ENCODE peak calls at places on chromosomes 2 and 18, in eight cellular contexts. E is brain microvascular endothelial cell, Q is prostate gland, F is cardiac muscle cell, L is breast epithelium, J is psoas muscle, P is A673, I is SK-N-SH. W is an unnamed sample. For H3K36me3, the result is how much of the 10 kb centered on the place peaks cover.

GRCh38 chr2:68762665-68763064 is 28.1 kb downstream of the ARHGAP25 start:
- DNase-seq in J (no peak), E (peak), L (no peak), Q (no peak), P (no peak), I (no peak), F (peak), W (no peak)

GRCh38 chr2:151556121-151556520 is 146.4 kb downstream of the RIF1 start:
- DNase-seq in L (no peak), Q (no peak), I (no peak), F (no peak), J (no peak), E (no peak), P (no peak), W (no peak)

GRCh38 chr2:236614566-236614965 is 44.9 kb downstream of the ACKR3 start:
- DNase-seq in L (no peak), I (no peak), E (no peak), P (no peak), Q (no peak), F (no peak), J (no peak), W (no peak)

GRCh38 chr18:26540041-26540628 is 8.2 kb downstream of the KCTD1 start:
- DNase-seq in L (no peak), F (peak), I (no peak), J (no peak), Q (no peak), P (no peak), E (no peak), W (no peak)

GRCh38 chr2:85751300-85751575 is 2.6 kb upstream of the ATOH8 start:
- DNase-seq in L (no peak), F (no peak), P (no peak), J (no peak), I (no peak), Q (no peak), E (no peak), W (no peak)

GRCh38 chr2:227884511-227884947 is 13.1 kb downstream of the DAW1 start:
- DNase-seq in E (peak), I (peak), L (peak), J (peak), Q (peak), P (peak), F (peak), W (peak)

GRCh38 chr2:44980786-44981713 is 28.2 kb downstream of the SIX2 start:
- DNase-seq in J (no peak), I (no peak), L (no peak), E (no peak), P (no peak), Q (no peak), F (no peak), W (no peak)

GRCh38 chr18:45755936-45756335 is 32.0 kb downstream of the SLC14A1 start:
- DNase-seq in F (peak), L (peak), J (no peak), I (no peak), P (peak), E (peak), Q (peak), W (peak)

GRCh38 chr2:85741811-85742507 is 11.8 kb upstream of the ATOH8 start:
- DNase-seq in F (peak), J (peak), I (peak), P (no peak), L (peak), Q (peak), E (peak), W (peak)

GRCh38 chr18:40608220-40608619 is 1346.8 kb upstream of the PIK3C3 start:
- DNase-seq in L (no peak), E (no peak), P (no peak), J (no peak), F (peak), I (no peak), Q (no peak), W (no peak)

GRCh38 chr2:240996161-240996833 is 2.1 kb upstream of the SNED1 start:
- DNase-seq in Q (no peak), J (peak), I (no peak), L (peak), E (no peak), F (no peak), P (no peak), W (no peak)

GRCh38 chr2:186518945-186519344 is 32.9 kb downstream of the ZC3H15 start:
- DNase-seq in P (peak), F (peak), E (peak), I (no peak), Q (no peak), J (no peak), L (no peak), W (no peak)

GRCh38 chr18:57372444-57372843 is 20.1 kb downstream of the ST8SIA3 start:
- DNase-seq in P (no peak), L (no peak), F (no peak), J (no peak), Q (no peak), I (no peak), E (no peak), W (no peak)

GRCh38 chr2:209463226-209463625 is 39.4 kb downstream of the MAP2 start:
- DNase-seq in I (no peak), L (no peak), F (peak), P (no peak), Q (no peak), E (no peak), J (no peak), W (no peak)
- TF ChIP-seq CTCF in I (peak), L (no peak), F (peak), P (peak), Q (no peak), E (peak), J (no peak), W (no peak)

GRCh38 chr2:9441556-9441955 is 18.1 kb downstream of the CPSF3 start:
- DNase-seq in J (no peak), L (no peak), P (no peak), I (no peak), F (no peak), Q (no peak), E (no peak), W (no peak)
- H3K36me3 ChIP-seq in J (half or more), L (under half), P (half or more), I (half or more), F (half or more), Q (under half), E (under half), W (under half)

GRCh38 chr18:11750581-11751304 is 61.7 kb downstream of the GNAL start:
- DNase-seq in L (no peak), I (no peak), F (no peak), E (no peak), Q (no peak), J (no peak), P (no peak), W (no peak)
- H3K4me3 ChIP-seq in L (peak), I (no peak), F (no peak), E (no peak), Q (no peak), J (peak), P (no peak), W (no peak)

DNA sequence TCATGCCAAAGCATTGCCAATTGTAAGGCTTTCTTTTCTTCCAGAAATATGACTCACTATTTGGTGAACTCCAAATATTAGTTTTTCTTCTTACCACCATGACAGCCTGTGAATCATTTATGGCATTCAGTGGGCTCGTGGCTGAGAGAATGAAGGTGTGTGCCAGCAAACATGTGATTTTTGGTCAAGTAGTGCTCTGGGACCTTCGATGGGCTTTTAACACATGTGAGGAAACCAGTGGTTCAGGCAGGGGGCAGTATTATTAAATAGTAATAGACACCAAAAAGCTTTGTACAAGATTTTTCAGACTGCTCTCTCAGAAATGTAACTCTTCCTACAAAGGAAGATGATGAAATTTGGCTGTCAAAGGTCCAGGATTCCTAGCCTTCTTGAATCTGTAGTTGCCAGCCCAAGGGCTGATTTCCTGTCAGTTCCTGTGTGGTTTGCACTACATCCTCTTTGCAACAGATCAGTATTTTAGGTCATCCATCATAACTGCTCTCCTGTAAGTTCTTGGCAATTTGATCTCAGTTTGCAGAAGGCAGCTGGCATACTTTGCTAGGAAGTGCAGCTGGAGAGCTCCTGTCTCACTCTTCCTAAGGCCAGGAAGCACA is 64.3 kb downstream of the BABAM2 start:
- DNase-seq in E (peak), F (peak), I (no peak), J (peak), Q (peak), L (no peak), P (peak), W (peak)
- TF ChIP-seq CTCF in E (peak), F (peak), I (peak), J (peak), Q (no peak), L (no peak), P (peak), W (no peak)